ENCODE peak calls at places on chromosome 15, in four cellular contexts. G, O, U and Q are unnamed samples.

GRCh38 chr15:83671603-83672002 is 17.7 kb downstream of the ADAMTSL3 start:
- DNase-seq in G (no peak), O (no peak), U (no peak), Q (no peak)

GRCh38 chr15:84828433-84828908 is 11.3 kb downstream of the ALPK3 start:
- DNase-seq in G (peak; percentile 30), O (no peak), U (no peak), Q (peak; percentile 46)

GRCh38 chr15:35698331-35698730 is 152.4 kb upstream of the DPH6 start:
- DNase-seq in G (no peak), O (no peak), U (no peak), Q (no peak)

GRCh38 chr15:88385078-88385700 is 82.0 kb downstream of the MRPL46 start:
- DNase-seq in G (no peak), O (no peak), U (peak; percentile 13), Q (no peak)

GRCh38 chr15:41554915-41555314 is 4.1 kb upstream of the TYRO3 start:
- DNase-seq in G (no peak), O (no peak), U (no peak), Q (no peak)

GRCh38 chr15:84781505-84781904 is 33.1 kb downstream of the ZNF592 start:
- DNase-seq in G (peak; percentile 72), O (no peak), U (no peak), Q (no peak)

GRCh38 chr15:82750831-82751181 is 41.1 kb upstream of the AP3B2 start:
- DNase-seq in G (no peak), O (no peak), U (no peak), Q (peak; percentile 87)

GRCh38 chr15:99430881-99431401 is 134.8 kb upstream of the MEF2A start:
- DNase-seq in G (no peak), O (no peak), U (no peak), Q (no peak)

GRCh38 chr15:68994149-68994548 is 20.3 kb upstream of the NOX5 start:
- DNase-seq in G (peak; percentile 92), O (no peak), U (no peak), Q (no peak)

GRCh38 chr15:47186071-47186470 is 531.2 kb upstream of the SEMA6D start:
- DNase-seq in G (no peak), O (no peak), U (no peak), Q (no peak)

GRCh38 chr15:77028451-77029165 is 33.7 kb downstream of the PSTPIP1 start:
- DNase-seq in G (no peak), O (no peak), U (no peak), Q (no peak)

GRCh38 chr15:67372563-67372962 is 118.0 kb downstream of the IQCH start:
- DNase-seq in G (no peak), O (no peak), U (no peak), Q (no peak)

GRCh38 chr15:93171476-93171875 is 82.5 kb upstream of the RGMA start:
- DNase-seq in G (no peak), O (no peak), U (no peak), Q (no peak)

GRCh38 chr15:73284073-73284472 is 84.7 kb downstream of the HCN4 start:
- DNase-seq in G (peak; percentile 40), O (no peak), U (no peak), Q (peak; percentile 46)

GRCh38 chr15:35727627-35728026 is 181.7 kb upstream of the DPH6 start:
- DNase-seq in G (no peak), O (no peak), U (no peak), Q (no peak)

GRCh38 chr15:72766025-72766424 is 17.5 kb downstream of the ADPGK start:
- DNase-seq in G (no peak), O (no peak), U (no peak), Q (no peak)

GRCh38 chr15:91696981-91697380 is 156.5 kb upstream of the SLCO3A1 start:
- DNase-seq in G (no peak), O (no peak), U (no peak), Q (no peak)

GRCh38 chr15:63109498-63110290 is 12.0 kb upstream of the LACTB start:
- DNase-seq in G (peak; percentile 77), O (no peak), U (no peak), Q (no peak)

GRCh38 chr15:66023322-66023972 is 154.2 kb downstream of the RAB11A start:
- DNase-seq in G (no peak), O (no peak), U (no peak), Q (peak; percentile 40)

GRCh38 chr15:27249723-27250160 is 278.8 kb downstream of the GABRG3 start:
- DNase-seq in G (no peak), O (no peak), U (no peak), Q (no peak)

GRCh38 chr15:49832421-49832980 is 211.7 kb downstream of the DTWD1 start:
- DNase-seq in G (peak; percentile 31), O (no peak), U (no peak), Q (no peak)

GRCh38 chr15:60966316-60966715 is 262.8 kb downstream of the RORA start:
- DNase-seq in G (peak; percentile 84), O (no peak), U (no peak), Q (peak; percentile 30)

GRCh38 chr15:81024265-81024875 is 23.6 kb downstream of the TLNRD1 start:
- DNase-seq in G (no peak), O (no peak), U (no peak), Q (peak; percentile 17)

GRCh38 chr15:23074684-23075083 is 35.3 kb upstream of the TUBGCP5 start:
- DNase-seq in G (peak; percentile 49), O (no peak), U (no peak), Q (no peak)

GRCh38 chr15:100726070-100726420 is 123.7 kb downstream of the ASB7 start:
- DNase-seq in G (no peak), O (no peak), U (no peak), Q (no peak)

GRCh38 chr15:87155771-87156170 is 1076.1 kb downstream of the AGBL1 start:
- DNase-seq in G (peak; percentile 35), O (no peak), U (no peak), Q (no peak)

GRCh38 chr15:35674873-35675781 is 129.2 kb upstream of the DPH6 start:
- DNase-seq in G (peak; percentile 57), O (no peak), U (no peak), Q (peak; percentile 59)

GRCh38 chr15:88982304-88982945 is 69.2 kb upstream of the MFGE8 start:
- DNase-seq in G (peak; percentile 85), O (no peak), U (no peak), Q (peak; percentile 74)

GRCh38 chr15:51736646-51737537 is 563 bp downstream of the LYSMD2 start:
- DNase-seq in G (no peak), O (no peak), U (peak; percentile 43), Q (peak; percentile 25)

GRCh38 chr15:92811514-92811913 is 88.6 kb upstream of the CHD2 start:
- DNase-seq in G (no peak), O (no peak), U (no peak), Q (no peak)

GRCh38 chr15:27017168-27017809 is 46.3 kb downstream of the GABRG3 start:
- DNase-seq in G (peak; percentile 21), O (peak; percentile 69), U (peak; percentile 26), Q (peak; percentile 1)

GRCh38 chr15:69762373-69763148 is 309.9 kb downstream of the RPLP1 start:
- DNase-seq in G (peak; percentile 48), O (no peak), U (no peak), Q (no peak)

GRCh38 chr15:89835190-89835564 is 20.5 kb upstream of the ANPEP start:
- DNase-seq in G (no peak), O (no peak), U (no peak), Q (no peak)

GRCh38 chr15:39998511-39998910 is 40.5 kb downstream of the SRP14 start:
- DNase-seq in G (no peak), O (no peak), U (no peak), Q (no peak)

GRCh38 chr15:67105065-67105951 is 39.9 kb downstream of the SMAD3 start:
- DNase-seq in G (peak; percentile 99), O (no peak), U (no peak), Q (peak; percentile 94)

GRCh38 chr15:96276438-96277210 is 53.9 kb upstream of the NR2F2 start:
- DNase-seq in G (peak; percentile 31), O (no peak), U (no peak), Q (no peak)

GRCh38 chr15:24956131-24956838 is 1.5 kb downstream of the SNRPN start:
- DNase-seq in G (peak; percentile 80), O (peak; percentile 67), U (peak; percentile 34), Q (peak; percentile 90)

GRCh38 chr15:34754171-34754580 is 622 bp downstream of the GJD2 start:
- DNase-seq in G (no peak), O (no peak), U (no peak), Q (no peak)

GRCh38 chr15:99414755-99415731 is 150.7 kb upstream of the MEF2A start:
- DNase-seq in G (peak; percentile 61), O (no peak), U (no peak), Q (no peak)